ENCODE peak calls at places on chromosomes 2 and 18, in nine cellular contexts. U is AML-193; I is T-helper 9 cell; R is H9; A is ELF-1; O is activated T-helper 1 cell treated with anti-CD3 and anti-CD28 coated beads, Interleukin-2, amount 50 U/mL, for 16 hours; V is iPS DF 19.7; Z is pancreas; L is NCI-H748 treated with DMSO at 0.1 percent for 48 hours. B is an unnamed sample.

GRCh38 chr2:176088048-176088936 is 4.2 kb upstream of the HOXD13 start:
- DNase-seq in U (peak), A (peak), R (peak), L (peak), Z (peak), I (no peak), O (no peak), V (no peak), B (peak)

GRCh38 chr2:222903234-222904220 is 42.7 kb downstream of the ACSL3 start:
- DNase-seq in O (no peak), Z (peak), R (no peak), V (no peak), I (no peak), L (peak), A (no peak), U (peak), B (no peak)

GRCh38 chr18:56984731-56985130 is 162.2 kb upstream of the BOD1L2 start:
- DNase-seq in A (no peak), L (no peak), U (no peak), I (no peak), O (no peak), V (no peak), R (no peak), Z (peak), B (no peak)

GRCh38 chr18:3875376-3875775 is 425.4 kb downstream of the TGIF1 start:
- DNase-seq in O (no peak), R (no peak), L (no peak), U (peak), V (no peak), Z (no peak), I (no peak), A (no peak), B (no peak)

GRCh38 chr18:42100917-42101316 is 145.9 kb downstream of the PIK3C3 start:
- DNase-seq in O (no peak), L (no peak), U (no peak), R (no peak), A (no peak), V (no peak), Z (no peak), I (no peak), B (no peak)

GRCh38 chr2:64595397-64596160 is 58.1 kb downstream of the SERTAD2 start:
- DNase-seq in O (no peak), Z (no peak), V (no peak), A (no peak), L (no peak), R (no peak), U (no peak), I (no peak), B (no peak)

GRCh38 chr18:74108460-74108859 is 39.2 kb downstream of the FBXO15 start:
- DNase-seq in I (no peak), R (no peak), Z (no peak), U (no peak), L (no peak), O (no peak), A (no peak), V (no peak), B (no peak)

GRCh38 chr2:168773719-168774521 is 28.5 kb upstream of the NOSTRIN start:
- DNase-seq in O (no peak), V (no peak), L (peak), I (no peak), U (peak), Z (peak), A (peak), R (peak), B (peak)

GRCh38 chr2:118808429-118808809 is 39.0 kb downstream of the EN1 start:
- DNase-seq in V (no peak), L (no peak), I (no peak), O (no peak), U (no peak), Z (no peak), R (no peak), A (peak), B (peak)

GRCh38 chr2:113700186-113700841 is 56.1 kb downstream of the SLC35F5 start:
- DNase-seq in V (peak), O (no peak), L (no peak), I (peak), R (peak), A (peak), Z (no peak), U (peak), B (peak)

GRCh38 chr2:133581027-133581760 is 12.9 kb upstream of the NCKAP5 start:
- DNase-seq in L (no peak), V (no peak), O (no peak), I (no peak), A (no peak), U (no peak), Z (peak), R (no peak), B (peak)

GRCh38 chr2:236061497-236061896 is 106.7 kb downstream of the GBX2 start:
- DNase-seq in O (no peak), V (no peak), R (no peak), L (no peak), A (no peak), I (no peak), U (no peak), Z (no peak), B (no peak)

GRCh38 chr2:231069379-231070054 is 12.8 kb downstream of the PSMD1 start:
- DNase-seq in O (no peak), A (no peak), I (no peak), V (no peak), L (no peak), U (no peak), R (no peak), Z (no peak), B (no peak)

GRCh38 chr18:25038261-25038660 is 313.7 kb downstream of the ZNF521 start:
- DNase-seq in I (no peak), U (no peak), O (no peak), V (no peak), L (peak), Z (no peak), R (no peak), A (no peak), B (no peak)

GRCh38 chr2:127638361-127639110 is 7.4 kb upstream of the GPR17 start:
- DNase-seq in I (no peak), V (peak), L (no peak), Z (no peak), U (no peak), A (peak), O (no peak), R (peak), B (peak)

GRCh38 chr2:176852667-176853066 is 359.9 kb upstream of the HNRNPA3 start:
- DNase-seq in V (peak), A (no peak), U (no peak), I (no peak), Z (no peak), O (no peak), L (peak), R (peak), B (peak)

B was measured in endodermal cell.